ENCODE peak calls at places on chromosome 2, in ten cellular contexts. One of them, this sample, is unnamed.

GRCh38 chr2:128716371-128716770 is 397.7 kb upstream of the HS6ST1 start:
- DNase-seq in stomach: no peak
- DNase-seq in HCT116: no peak
- DNase-seq in HepG2: no peak
- DNase-seq in breast epithelium: no peak
- DNase-seq in GM12878: no peak
- DNase-seq in H1: no peak
- DNase-seq in spleen: no peak
- DNase-seq in K562: no peak
- DNase-seq in transverse colon: no peak
- DNase-seq in this sample: no peak

GRCh38 chr2:57981369-57981768 is 65.2 kb upstream of the VRK2 start:
- DNase-seq in transverse colon: no peak
- DNase-seq in K562: no peak
- DNase-seq in HCT116: no peak
- DNase-seq in GM12878: no peak
- DNase-seq in HepG2: no peak
- DNase-seq in stomach: no peak
- DNase-seq in spleen: no peak
- DNase-seq in H1: no peak
- DNase-seq in breast epithelium: no peak
- DNase-seq in this sample: no peak

GRCh38 chr2:238061310-238062202 is 755 bp downstream of the SCLY start:
- DNase-seq in K562: peak; percentile 51
- DNase-seq in HCT116: no peak
- DNase-seq in transverse colon: peak; percentile 35
- DNase-seq in H1: no peak
- DNase-seq in spleen: peak; percentile 80
- DNase-seq in breast epithelium: no peak
- DNase-seq in stomach: no peak
- DNase-seq in GM12878: no peak
- DNase-seq in HepG2: peak; percentile 35
- DNase-seq in this sample: peak; percentile 18

GRCh38 chr2:176531608-176532007 is 262.4 kb downstream of the MTX2 start:
- DNase-seq in stomach: no peak
- DNase-seq in spleen: no peak
- DNase-seq in HCT116: no peak
- DNase-seq in GM12878: no peak
- DNase-seq in breast epithelium: no peak
- DNase-seq in K562: no peak
- DNase-seq in HepG2: no peak
- DNase-seq in transverse colon: no peak
- DNase-seq in H1: no peak
- DNase-seq in this sample: no peak

GRCh38 chr2:70907130-70907756 is 28.5 kb upstream of the ATP6V1B1 start:
- DNase-seq in HCT116: no peak
- DNase-seq in stomach: peak; percentile 24
- DNase-seq in HepG2: no peak
- DNase-seq in transverse colon: no peak
- DNase-seq in spleen: no peak
- DNase-seq in H1: no peak
- DNase-seq in breast epithelium: no peak
- DNase-seq in K562: no peak
- DNase-seq in GM12878: no peak
- DNase-seq in this sample: no peak

GRCh38 chr2:78564666-78565065 is 460.8 kb upstream of the REG3G start:
- DNase-seq in K562: no peak
- DNase-seq in H1: no peak
- DNase-seq in HepG2: no peak
- DNase-seq in GM12878: no peak
- DNase-seq in transverse colon: no peak
- DNase-seq in HCT116: no peak
- DNase-seq in stomach: no peak
- DNase-seq in breast epithelium: no peak
- DNase-seq in spleen: no peak
- DNase-seq in this sample: no peak

GRCh38 chr2:105377871-105378270 is 21.0 kb downstream of the FHL2 start:
- DNase-seq in stomach: no peak
- DNase-seq in GM12878: no peak
- DNase-seq in K562: peak; percentile 29
- DNase-seq in transverse colon: no peak
- DNase-seq in breast epithelium: no peak
- DNase-seq in H1: no peak
- DNase-seq in spleen: no peak
- DNase-seq in HepG2: no peak
- DNase-seq in HCT116: no peak
- DNase-seq in this sample: no peak

GRCh38 chr2:106343274-106343673 is 124.9 kb downstream of the RGPD3 start:
- DNase-seq in transverse colon: peak; percentile 36
- DNase-seq in breast epithelium: no peak
- DNase-seq in GM12878: no peak
- DNase-seq in K562: no peak
- DNase-seq in H1: no peak
- DNase-seq in HepG2: no peak
- DNase-seq in spleen: no peak
- DNase-seq in stomach: no peak
- DNase-seq in HCT116: no peak
- DNase-seq in this sample: no peak

GRCh38 chr2:39739386-39739785 is 39.7 kb downstream of the THUMPD2 start:
- DNase-seq in spleen: no peak
- DNase-seq in K562: no peak
- DNase-seq in HepG2: no peak
- DNase-seq in stomach: no peak
- DNase-seq in breast epithelium: no peak
- DNase-seq in transverse colon: no peak
- DNase-seq in H1: no peak
- DNase-seq in GM12878: no peak
- DNase-seq in HCT116: no peak
- DNase-seq in this sample: no peak

GRCh38 chr2:39738941-39739340 is 40.1 kb downstream of the THUMPD2 start:
- DNase-seq in HepG2: no peak
- DNase-seq in spleen: no peak
- DNase-seq in H1: no peak
- DNase-seq in breast epithelium: no peak
- DNase-seq in transverse colon: no peak
- DNase-seq in K562: no peak
- DNase-seq in HCT116: no peak
- DNase-seq in GM12878: no peak
- DNase-seq in stomach: no peak
- DNase-seq in this sample: no peak

GRCh38 chr2:39736593-39736992 is 42.5 kb downstream of the THUMPD2 start:
- DNase-seq in GM12878: no peak
- DNase-seq in HCT116: no peak
- DNase-seq in spleen: no peak
- DNase-seq in stomach: no peak
- DNase-seq in breast epithelium: no peak
- DNase-seq in transverse colon: no peak
- DNase-seq in K562: no peak
- DNase-seq in H1: no peak
- DNase-seq in HepG2: no peak
- DNase-seq in this sample: no peak

GRCh38 chr2:39735648-39736047 is 43.4 kb downstream of the THUMPD2 start:
- DNase-seq in HepG2: no peak
- DNase-seq in K562: no peak
- DNase-seq in transverse colon: no peak
- DNase-seq in GM12878: no peak
- DNase-seq in HCT116: no peak
- DNase-seq in stomach: no peak
- DNase-seq in breast epithelium: no peak
- DNase-seq in spleen: no peak
- DNase-seq in H1: no peak
- DNase-seq in this sample: no peak

DNA sequence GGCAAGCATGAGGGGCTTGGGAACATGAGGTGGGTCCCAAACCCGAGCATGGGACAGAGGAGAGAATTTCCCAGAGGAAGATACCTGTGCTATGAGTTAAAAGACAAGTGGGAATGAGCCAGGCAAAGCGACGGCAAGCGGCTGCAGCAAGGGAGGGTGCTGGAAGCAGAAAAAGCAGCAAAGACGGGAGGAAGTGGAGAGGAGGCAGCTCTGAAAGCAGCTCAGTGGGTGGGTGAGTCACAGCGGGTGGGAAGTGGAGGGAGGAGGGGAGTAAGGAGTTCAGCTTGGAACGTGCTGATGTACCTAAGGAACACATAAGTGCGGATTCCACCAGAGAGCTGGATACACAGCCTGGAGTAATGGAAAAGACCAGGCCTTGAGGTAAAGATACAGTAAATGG is 41.4 kb downstream of the THUMPD2 start:
- DNase-seq in HepG2: no peak
- DNase-seq in K562: no peak
- DNase-seq in HCT116: no peak
- DNase-seq in spleen: no peak
- DNase-seq in stomach: no peak
- DNase-seq in GM12878: no peak
- DNase-seq in breast epithelium: no peak
- DNase-seq in H1: peak; percentile 29
- DNase-seq in transverse colon: no peak
- DNase-seq in this sample: no peak
- TF ChIP-seq POLR2A in HepG2: no peak
- TF ChIP-seq POLR2A in K562: no peak
- TF ChIP-seq POLR2A in HCT116: no peak
- TF ChIP-seq POLR2A in spleen: no peak
- TF ChIP-seq POLR2A in stomach: no peak
- TF ChIP-seq POLR2A in GM12878: no peak
- TF ChIP-seq POLR2A in breast epithelium: no peak
- TF ChIP-seq POLR2A in H1: no peak
- TF ChIP-seq POLR2A in transverse colon: no peak
- TF ChIP-seq POLR2A in this sample: no peak

GRCh38 chr2:18435425-18436037 is 124.9 kb downstream of the RDH14 start:
- DNase-seq in GM12878: no peak
- DNase-seq in K562: peak; percentile 63
- DNase-seq in H1: no peak
- DNase-seq in transverse colon: no peak
- DNase-seq in HepG2: peak; percentile 58
- DNase-seq in HCT116: peak; percentile 52
- DNase-seq in spleen: no peak
- DNase-seq in stomach: no peak
- DNase-seq in breast epithelium: no peak
- DNase-seq in this sample: peak; percentile 17

GRCh38 chr2:18436408-18437077 is 123.9 kb downstream of the RDH14 start:
- DNase-seq in H1: no peak
- DNase-seq in GM12878: no peak
- DNase-seq in stomach: no peak
- DNase-seq in HCT116: no peak
- DNase-seq in transverse colon: no peak
- DNase-seq in breast epithelium: no peak
- DNase-seq in HepG2: no peak
- DNase-seq in K562: no peak
- DNase-seq in spleen: no peak
- DNase-seq in this sample: no peak

GRCh38 chr2:18430996-18431748 is 129.3 kb downstream of the RDH14 start:
- DNase-seq in stomach: no peak
- DNase-seq in HCT116: no peak
- DNase-seq in spleen: no peak
- DNase-seq in HepG2: no peak
- DNase-seq in GM12878: no peak
- DNase-seq in transverse colon: no peak
- DNase-seq in H1: no peak
- DNase-seq in K562: no peak
- DNase-seq in breast epithelium: no peak
- DNase-seq in this sample: no peak

GRCh38 chr2:18433872-18434271 is 126.6 kb downstream of the RDH14 start:
- DNase-seq in GM12878: no peak
- DNase-seq in transverse colon: no peak
- DNase-seq in K562: no peak
- DNase-seq in spleen: no peak
- DNase-seq in stomach: no peak
- DNase-seq in breast epithelium: no peak
- DNase-seq in HCT116: no peak
- DNase-seq in H1: no peak
- DNase-seq in HepG2: no peak
- DNase-seq in this sample: no peak

DNA sequence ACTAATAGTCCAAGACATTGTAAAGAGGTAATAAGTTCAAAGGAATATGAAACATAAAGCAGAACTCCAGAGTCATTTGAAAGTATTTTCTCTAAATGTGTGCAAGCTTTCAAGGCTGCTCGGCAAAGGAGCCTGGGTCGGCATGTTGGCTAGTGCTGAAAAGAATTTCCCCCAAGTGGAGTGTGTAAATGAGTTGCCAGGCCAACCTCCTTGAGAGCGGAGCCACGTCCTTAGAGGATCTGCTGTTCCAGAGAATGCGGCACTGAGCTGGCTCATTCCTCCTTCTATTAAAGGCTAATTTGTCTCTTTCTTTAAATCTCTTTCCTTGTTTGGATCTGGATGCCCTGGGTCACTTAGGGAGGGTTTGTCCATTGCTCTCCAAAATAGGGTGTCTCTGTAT is 127.5 kb downstream of the RDH14 start:
- DNase-seq in HCT116: no peak
- DNase-seq in transverse colon: no peak
- DNase-seq in stomach: no peak
- DNase-seq in HepG2: no peak
- DNase-seq in K562: no peak
- DNase-seq in breast epithelium: no peak
- DNase-seq in GM12878: no peak
- DNase-seq in H1: no peak
- DNase-seq in spleen: no peak
- DNase-seq in this sample: no peak
- TF ChIP-seq POLR2AphosphoS5 in HCT116: no peak
- TF ChIP-seq POLR2AphosphoS5 in transverse colon: no peak
- TF ChIP-seq POLR2AphosphoS5 in stomach: peak; percentile 24
- TF ChIP-seq POLR2AphosphoS5 in HepG2: no peak
- TF ChIP-seq POLR2AphosphoS5 in K562: no peak
- TF ChIP-seq POLR2AphosphoS5 in breast epithelium: no peak
- TF ChIP-seq POLR2AphosphoS5 in GM12878: no peak
- TF ChIP-seq POLR2AphosphoS5 in H1: no peak
- TF ChIP-seq POLR2AphosphoS5 in spleen: no peak
- TF ChIP-seq POLR2AphosphoS5 in this sample: no peak

GRCh38 chr2:197416268-197416667 is 18.6 kb downstream of the SF3B1 start:
- DNase-seq in transverse colon: no peak
- DNase-seq in GM12878: no peak
- DNase-seq in H1: no peak
- DNase-seq in HepG2: no peak
- DNase-seq in stomach: no peak
- DNase-seq in K562: no peak
- DNase-seq in spleen: no peak
- DNase-seq in breast epithelium: no peak
- DNase-seq in HCT116: no peak
- DNase-seq in this sample: no peak

GRCh38 chr2:197414515-197414914 is 20.3 kb downstream of the SF3B1 start:
- DNase-seq in H1: no peak
- DNase-seq in HepG2: no peak
- DNase-seq in spleen: no peak
- DNase-seq in stomach: no peak
- DNase-seq in K562: no peak
- DNase-seq in breast epithelium: no peak
- DNase-seq in transverse colon: no peak
- DNase-seq in HCT116: no peak
- DNase-seq in GM12878: no peak
- DNase-seq in this sample: no peak

DNA sequence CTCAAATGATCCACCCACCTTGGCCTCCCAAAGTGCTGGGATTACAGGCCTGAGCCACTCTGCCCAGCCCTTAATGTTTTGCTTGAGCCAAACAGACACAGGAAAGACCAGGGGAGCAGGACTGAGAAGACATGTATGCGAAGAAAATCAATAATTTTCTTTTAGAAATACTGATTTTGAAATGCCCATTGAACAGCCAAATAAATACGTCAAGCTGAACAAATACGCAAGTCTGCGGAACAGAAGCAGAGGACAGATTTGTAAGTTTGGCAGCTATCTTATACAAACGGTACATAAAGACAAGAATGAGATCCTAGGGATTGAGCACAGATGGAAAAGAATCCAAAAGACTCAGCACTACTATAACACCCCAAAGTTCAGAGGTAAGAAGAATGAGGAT is 20.8 kb downstream of the SF3B1 start:
- DNase-seq in H1: no peak
- DNase-seq in stomach: no peak
- DNase-seq in GM12878: no peak
- DNase-seq in transverse colon: no peak
- DNase-seq in HepG2: no peak
- DNase-seq in K562: no peak
- DNase-seq in spleen: no peak
- DNase-seq in HCT116: no peak
- DNase-seq in breast epithelium: no peak
- DNase-seq in this sample: no peak
- H3K36me3 ChIP-seq in H1: peaks cover 28% of the 10 kb centered on the region
- H3K36me3 ChIP-seq in stomach: peaks cover 79% of the 10 kb centered on the region
- H3K36me3 ChIP-seq in GM12878: peaks cover 10% of the 10 kb centered on the region
- H3K36me3 ChIP-seq in transverse colon: peaks cover 86% of the 10 kb centered on the region
- H3K36me3 ChIP-seq in HepG2: peaks cover 36% of the 10 kb centered on the region
- H3K36me3 ChIP-seq in K562: peaks cover 83% of the 10 kb centered on the region
- H3K36me3 ChIP-seq in spleen: peaks cover 98% of the 10 kb centered on the region
- H3K36me3 ChIP-seq in HCT116: peaks cover 71% of the 10 kb centered on the region
- H3K36me3 ChIP-seq in breast epithelium: peaks cover 8% of the 10 kb centered on the region
- H3K36me3 ChIP-seq in this sample: peaks cover 15% of the 10 kb centered on the region

DNA sequence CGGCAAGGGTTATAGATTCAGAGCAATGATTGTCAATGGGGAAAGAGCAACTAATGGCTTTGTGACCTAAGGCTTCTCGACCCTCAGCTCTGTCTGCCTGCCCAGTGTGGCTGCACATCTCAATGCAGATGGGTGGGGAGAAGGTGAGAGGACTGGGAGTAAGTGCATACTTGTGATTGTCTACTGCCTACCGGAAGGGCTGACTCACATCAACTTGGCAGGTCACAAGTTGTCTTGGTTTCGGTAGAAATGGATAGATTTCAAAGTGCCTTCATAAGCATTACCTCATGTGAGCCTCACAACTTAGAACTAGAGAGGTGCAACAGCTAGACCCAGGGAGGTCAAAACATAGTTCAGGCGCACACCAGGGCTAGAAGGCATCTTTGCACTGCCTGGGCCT is 29.4 kb downstream of the STAT1 start:
- DNase-seq in H1: no peak
- DNase-seq in GM12878: no peak
- DNase-seq in K562: no peak
- DNase-seq in breast epithelium: no peak
- DNase-seq in HCT116: no peak
- DNase-seq in spleen: no peak
- DNase-seq in transverse colon: no peak
- DNase-seq in stomach: no peak
- DNase-seq in HepG2: no peak
- DNase-seq in this sample: no peak
- TF ChIP-seq POLR2A in H1: no peak
- TF ChIP-seq POLR2A in GM12878: peak; percentile 63
- TF ChIP-seq POLR2A in K562: no peak
- TF ChIP-seq POLR2A in breast epithelium: no peak
- TF ChIP-seq POLR2A in HCT116: no peak
- TF ChIP-seq POLR2A in spleen: no peak
- TF ChIP-seq POLR2A in transverse colon: no peak
- TF ChIP-seq POLR2A in stomach: no peak
- TF ChIP-seq POLR2A in HepG2: no peak
- TF ChIP-seq POLR2A in this sample: no peak